ENCODE peak calls at places on chromosome 21, in four cellular contexts. One of them, this sample, is unnamed.

GRCh38 chr21:35988396-35989140 is 71.8 kb downstream of the SETD4 start:
- DNase-seq in occipital lobe: no peak
- DNase-seq in OCI-M1: no peak
- DNase-seq in NT2/D1: no peak
- DNase-seq in this sample: peak

GRCh38 chr21:34280987-34281386 is 82.8 kb upstream of the KCNE2 start:
- DNase-seq in occipital lobe: no peak
- DNase-seq in OCI-M1: no peak
- DNase-seq in NT2/D1: no peak
- DNase-seq in this sample: no peak

GRCh38 chr21:46218906-46219590 is 9.5 kb downstream of the LSS start:
- DNase-seq in occipital lobe: no peak
- DNase-seq in OCI-M1: no peak
- DNase-seq in NT2/D1: no peak
- DNase-seq in this sample: no peak

GRCh38 chr21:27806261-27806660 is 839.4 kb upstream of the ADAMTS5 start:
- DNase-seq in occipital lobe: no peak
- DNase-seq in OCI-M1: no peak
- DNase-seq in NT2/D1: no peak
- DNase-seq in this sample: no peak

GRCh38 chr21:33560965-33561364 is 18.1 kb downstream of the SON start:
- DNase-seq in occipital lobe: no peak
- DNase-seq in OCI-M1: no peak
- DNase-seq in NT2/D1: no peak
- DNase-seq in this sample: no peak

GRCh38 chr21:45552696-45553391 is 10.6 kb upstream of the SLC19A1 start:
- DNase-seq in occipital lobe: no peak
- DNase-seq in OCI-M1: no peak
- DNase-seq in NT2/D1: no peak
- DNase-seq in this sample: no peak

GRCh38 chr21:21751286-21751685 is 753.1 kb downstream of the NCAM2 start:
- DNase-seq in occipital lobe: no peak
- DNase-seq in OCI-M1: peak
- DNase-seq in NT2/D1: peak
- DNase-seq in this sample: peak

GRCh38 chr21:40146201-40146890 is 279.1 kb downstream of the PCP4 start:
- DNase-seq in occipital lobe: no peak
- DNase-seq in OCI-M1: no peak
- DNase-seq in NT2/D1: no peak
- DNase-seq in this sample: no peak

GRCh38 chr21:42384999-42385398 is 10.9 kb downstream of the TMPRSS3 start:
- DNase-seq in occipital lobe: no peak
- DNase-seq in OCI-M1: peak
- DNase-seq in NT2/D1: no peak
- DNase-seq in this sample: peak

GRCh38 chr21:42737969-42738590 is 84.7 kb downstream of the PDE9A start:
- DNase-seq in occipital lobe: no peak
- DNase-seq in OCI-M1: no peak
- DNase-seq in NT2/D1: no peak
- DNase-seq in this sample: peak

GRCh38 chr21:36135391-36136094 is 664 bp downstream of the CBR3 start:
- DNase-seq in occipital lobe: peak
- DNase-seq in OCI-M1: peak
- DNase-seq in NT2/D1: no peak
- DNase-seq in this sample: peak

GRCh38 chr21:46180079-46180722 is 4.1 kb downstream of the SPATC1L start:
- DNase-seq in occipital lobe: no peak
- DNase-seq in OCI-M1: no peak
- DNase-seq in NT2/D1: no peak
- DNase-seq in this sample: peak

GRCh38 chr21:45598109-45598508 is 45.4 kb upstream of the PCBP3 start:
- DNase-seq in occipital lobe: no peak
- DNase-seq in OCI-M1: no peak
- DNase-seq in NT2/D1: no peak
- DNase-seq in this sample: no peak